ENCODE peak calls at places on chromosomes 13 and 19, in five cellular contexts. One of them, this sample, is unnamed. For H3K9me2, the result is how much of the 10 kb centered on the place peaks cover.

GRCh38 chr13:20461860-20462532 is 63.7 kb downstream of the CRYL1 start:
- DNase-seq in PC-3: no peak
- DNase-seq in HCT116: no peak
- DNase-seq in MM.1S: no peak
- DNase-seq in GM23338: peak
- DNase-seq in this sample: no peak

GRCh38 chr19:27652281-27652680 is 1560.7 kb downstream of the UQCRFS1 start:
- DNase-seq in PC-3: no peak
- DNase-seq in HCT116: no peak
- DNase-seq in MM.1S: no peak
- DNase-seq in GM23338: no peak
- DNase-seq in this sample: no peak

GRCh38 chr19:20661150-20661819 is at the start of gene ZNF626:
- DNase-seq in PC-3: peak
- DNase-seq in HCT116: no peak
- DNase-seq in MM.1S: peak
- DNase-seq in GM23338: peak
- DNase-seq in this sample: no peak

GRCh38 chr13:29143864-29144263 is 323.7 kb downstream of the MTUS2 start:
- DNase-seq in PC-3: no peak
- DNase-seq in HCT116: no peak
- DNase-seq in MM.1S: no peak
- DNase-seq in GM23338: no peak
- DNase-seq in this sample: no peak

GRCh38 chr19:54572696-54573311 is 786 bp upstream of the LILRA2 start:
- DNase-seq in PC-3: no peak
- DNase-seq in HCT116: no peak
- DNase-seq in MM.1S: no peak
- DNase-seq in GM23338: peak
- DNase-seq in this sample: no peak

GRCh38 chr19:18353378-18354005 is 13.1 kb downstream of the PGPEP1 start:
- DNase-seq in PC-3: no peak
- DNase-seq in HCT116: no peak
- DNase-seq in MM.1S: no peak
- DNase-seq in GM23338: no peak
- DNase-seq in this sample: no peak

GRCh38 chr13:109626386-109627171 is 159.8 kb downstream of the IRS2 start:
- DNase-seq in PC-3: no peak
- DNase-seq in HCT116: no peak
- DNase-seq in MM.1S: no peak
- DNase-seq in GM23338: no peak
- DNase-seq in this sample: no peak

GRCh38 chr13:74641586-74641985 is 507.4 kb upstream of the KLF12 start:
- DNase-seq in PC-3: peak
- DNase-seq in HCT116: no peak
- DNase-seq in MM.1S: no peak
- DNase-seq in GM23338: no peak
- DNase-seq in this sample: no peak

GRCh38 chr19:44600466-44600865 is 12.9 kb upstream of the IGSF23 start:
- DNase-seq in PC-3: no peak
- DNase-seq in HCT116: no peak
- DNase-seq in MM.1S: no peak
- DNase-seq in GM23338: no peak
- DNase-seq in this sample: no peak

GRCh38 chr13:77267362-77267761 is 59.5 kb downstream of the MYCBP2 start:
- DNase-seq in PC-3: no peak
- DNase-seq in HCT116: no peak
- DNase-seq in MM.1S: no peak
- DNase-seq in GM23338: no peak
- DNase-seq in this sample: no peak

GRCh38 chr19:58498316-58499020 is 13.3 kb downstream of the SLC27A5 start:
- DNase-seq in PC-3: no peak
- DNase-seq in HCT116: no peak
- DNase-seq in MM.1S: no peak
- DNase-seq in GM23338: no peak
- DNase-seq in this sample: no peak

GRCh38 chr19:7980168-7980567 is 25.3 kb downstream of the ELAVL1 start:
- DNase-seq in PC-3: no peak
- DNase-seq in HCT116: no peak
- DNase-seq in MM.1S: no peak
- DNase-seq in GM23338: no peak
- DNase-seq in this sample: no peak

GRCh38 chr19:7980635-7981121 is 24.8 kb downstream of the ELAVL1 start:
- DNase-seq in PC-3: no peak
- DNase-seq in HCT116: no peak
- DNase-seq in MM.1S: no peak
- DNase-seq in GM23338: no peak
- DNase-seq in this sample: no peak

GRCh38 chr19:7979011-7979410 is 26.4 kb downstream of the ELAVL1 start:
- DNase-seq in PC-3: no peak
- DNase-seq in HCT116: no peak
- DNase-seq in MM.1S: no peak
- DNase-seq in GM23338: no peak
- DNase-seq in this sample: no peak

GRCh38 chr19:7978196-7978825 is 27.1 kb downstream of the ELAVL1 start:
- DNase-seq in PC-3: peak
- DNase-seq in HCT116: no peak
- DNase-seq in MM.1S: no peak
- DNase-seq in GM23338: no peak
- DNase-seq in this sample: no peak

DNA sequence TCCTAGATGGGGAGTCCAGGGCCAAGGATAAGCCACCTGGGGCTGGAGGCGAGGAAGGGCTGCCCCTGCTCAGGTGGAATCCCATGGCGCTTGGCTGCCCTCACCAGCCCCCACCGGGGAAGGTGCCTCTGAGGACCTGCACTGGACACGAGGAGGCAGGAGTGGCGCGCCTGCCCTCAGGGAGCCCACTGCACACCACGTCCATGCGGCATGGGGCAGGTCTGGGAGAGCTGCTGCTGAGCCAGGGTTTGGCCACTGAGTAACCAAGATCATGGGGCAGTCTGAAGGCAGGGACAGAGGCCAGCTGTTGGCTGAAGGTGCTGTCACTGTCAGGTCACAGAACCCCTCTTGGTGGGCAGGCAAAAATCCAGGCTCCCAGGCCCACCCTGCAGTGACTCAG is 25.9 kb downstream of the ELAVL1 start:
- DNase-seq in PC-3: no peak
- DNase-seq in HCT116: no peak
- DNase-seq in MM.1S: no peak
- DNase-seq in GM23338: no peak
- DNase-seq in this sample: no peak
- H3K9me2 ChIP-seq in PC-3: under half
- H3K9me2 ChIP-seq in HCT116: under half
- H3K9me2 ChIP-seq in MM.1S: under half
- H3K9me2 ChIP-seq in GM23338: under half
- H3K9me2 ChIP-seq in this sample: under half

DNA sequence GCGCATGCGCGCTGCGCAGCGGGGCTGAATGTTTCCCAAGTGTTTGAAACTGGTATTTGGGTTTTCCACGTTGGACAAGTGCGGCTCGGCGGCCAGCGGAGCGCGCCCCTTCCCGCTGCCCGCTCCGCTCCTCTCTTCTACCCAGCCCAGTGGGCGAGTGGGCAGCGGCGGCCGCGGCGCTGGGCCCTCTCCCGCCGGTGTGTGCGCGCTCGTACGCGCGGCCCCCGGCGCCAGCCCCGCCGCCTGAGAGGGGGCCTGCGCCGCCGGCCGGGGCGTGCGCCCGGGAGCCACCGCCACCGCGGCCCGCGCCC is at the start of gene ING1:
- DNase-seq in PC-3: no peak
- DNase-seq in HCT116: no peak
- DNase-seq in MM.1S: no peak
- DNase-seq in GM23338: no peak
- DNase-seq in this sample: no peak
- H3K4me2 ChIP-seq in PC-3: peak
- H3K4me2 ChIP-seq in HCT116: peak
- H3K4me2 ChIP-seq in MM.1S: peak
- H3K4me2 ChIP-seq in GM23338: peak
- H3K4me2 ChIP-seq in this sample: peak

GRCh38 chr13:111210945-111211469 is 95.9 kb downstream of the ARHGEF7 start:
- DNase-seq in PC-3: no peak
- DNase-seq in HCT116: no peak
- DNase-seq in MM.1S: no peak
- DNase-seq in GM23338: no peak
- DNase-seq in this sample: no peak
- H3K9me2 ChIP-seq in PC-3: under half
- H3K9me2 ChIP-seq in HCT116: under half
- H3K9me2 ChIP-seq in MM.1S: under half
- H3K9me2 ChIP-seq in GM23338: under half
- H3K9me2 ChIP-seq in this sample: under half

DNA sequence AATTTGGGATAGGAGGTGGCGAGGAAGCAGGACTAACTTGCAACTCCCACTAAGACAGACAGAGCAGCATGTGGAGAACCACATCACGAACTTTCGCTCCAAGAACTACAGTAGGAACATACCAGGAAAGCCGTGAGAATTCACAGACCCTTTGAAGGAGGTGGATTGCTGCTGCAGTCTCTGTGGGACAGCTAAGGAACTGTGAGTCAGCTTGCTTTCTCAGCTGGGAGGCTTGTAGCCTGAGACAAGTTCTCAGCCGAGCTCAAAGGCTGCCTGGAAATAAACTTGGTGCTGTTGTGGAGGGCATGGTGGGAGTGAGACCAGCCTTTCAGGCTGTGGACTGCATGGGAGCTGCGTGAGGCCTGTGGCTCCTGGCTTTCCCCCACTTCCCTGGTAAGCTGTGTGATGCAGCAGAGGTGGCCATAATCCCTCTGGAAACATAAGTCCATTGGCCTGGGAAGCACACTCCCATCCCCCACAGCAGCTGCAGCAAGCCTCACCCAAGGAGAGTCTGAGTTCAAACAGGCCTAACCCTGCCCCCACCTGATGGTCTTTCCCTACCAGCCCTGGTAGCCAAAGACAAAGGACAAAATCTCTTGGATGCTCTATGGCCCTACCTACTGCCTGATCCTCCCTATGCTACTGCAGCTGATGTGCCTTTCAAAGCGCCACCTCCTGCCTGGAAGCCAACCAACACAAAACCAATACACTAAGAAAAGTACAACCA is 441.1 kb upstream of the HTR2A start:
- DNase-seq in PC-3: no peak
- DNase-seq in HCT116: no peak
- DNase-seq in MM.1S: no peak
- DNase-seq in GM23338: peak
- DNase-seq in this sample: no peak
- H3K4me2 ChIP-seq in PC-3: no peak
- H3K4me2 ChIP-seq in HCT116: no peak
- H3K4me2 ChIP-seq in MM.1S: no peak
- H3K4me2 ChIP-seq in GM23338: no peak
- H3K4me2 ChIP-seq in this sample: no peak

GRCh38 chr13:89407357-89407756 is 1736.2 kb downstream of the SLITRK5 start:
- DNase-seq in PC-3: peak
- DNase-seq in HCT116: no peak
- DNase-seq in MM.1S: no peak
- DNase-seq in GM23338: no peak
- DNase-seq in this sample: no peak
- H3K9me2 ChIP-seq in PC-3: under half
- H3K9me2 ChIP-seq in HCT116: under half
- H3K9me2 ChIP-seq in MM.1S: under half
- H3K9me2 ChIP-seq in GM23338: under half
- H3K9me2 ChIP-seq in this sample: under half

DNA sequence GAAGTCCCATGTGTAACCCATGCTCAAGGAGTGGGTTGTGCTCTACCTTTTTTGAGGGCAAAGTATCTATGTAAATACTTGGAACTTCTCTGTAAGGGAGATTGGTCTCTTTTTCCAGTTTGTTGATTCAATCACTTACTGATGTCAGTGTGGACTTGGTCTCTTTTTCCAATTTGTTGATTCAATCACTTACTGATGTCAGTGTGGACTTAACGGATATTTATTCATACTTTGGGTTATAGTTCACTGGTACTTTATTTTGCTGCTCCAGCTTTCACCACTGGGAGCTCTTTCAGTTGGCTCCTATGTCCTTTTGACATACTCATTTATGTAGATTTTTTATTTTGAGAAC is 36.4 kb downstream of the COG3 start:
- DNase-seq in PC-3: no peak
- DNase-seq in HCT116: no peak
- DNase-seq in MM.1S: no peak
- DNase-seq in GM23338: no peak
- DNase-seq in this sample: no peak
- H3K4me2 ChIP-seq in PC-3: peak
- H3K4me2 ChIP-seq in HCT116: peak
- H3K4me2 ChIP-seq in MM.1S: no peak
- H3K4me2 ChIP-seq in GM23338: no peak
- H3K4me2 ChIP-seq in this sample: no peak

DNA sequence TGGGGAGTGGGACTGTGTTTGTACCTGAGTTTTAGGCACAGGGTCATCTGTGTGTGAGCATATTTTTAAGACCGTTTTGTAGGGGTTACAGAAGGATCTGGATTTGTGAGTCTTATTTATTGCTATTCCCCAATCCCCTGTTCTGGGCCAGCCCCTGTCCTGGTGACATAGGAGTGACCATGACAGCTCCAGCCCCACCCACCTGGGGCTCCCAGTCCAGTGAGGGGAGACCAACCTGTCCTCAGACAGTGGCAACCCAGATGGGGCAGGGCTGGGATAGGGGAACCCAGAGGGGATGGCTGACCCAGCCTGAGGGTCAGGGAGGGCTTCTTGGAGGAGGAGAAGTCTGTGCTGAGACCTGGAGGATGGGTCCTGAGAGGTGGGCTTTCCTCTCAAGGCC is 10.7 kb downstream of the TMEM160 start:
- DNase-seq in PC-3: no peak
- DNase-seq in HCT116: no peak
- DNase-seq in MM.1S: no peak
- DNase-seq in GM23338: no peak
- DNase-seq in this sample: no peak
- H3K9me2 ChIP-seq in PC-3: under half
- H3K9me2 ChIP-seq in HCT116: under half
- H3K9me2 ChIP-seq in MM.1S: under half
- H3K9me2 ChIP-seq in GM23338: under half
- H3K9me2 ChIP-seq in this sample: under half

GRCh38 chr19:31255174-31255862 is 93.9 kb downstream of the TSHZ3 start:
- DNase-seq in PC-3: no peak
- DNase-seq in HCT116: no peak
- DNase-seq in MM.1S: no peak
- DNase-seq in GM23338: no peak
- DNase-seq in this sample: no peak

GRCh38 chr19:31255863-31256600 is 93.2 kb downstream of the TSHZ3 start:
- DNase-seq in PC-3: no peak
- DNase-seq in HCT116: no peak
- DNase-seq in MM.1S: no peak
- DNase-seq in GM23338: no peak
- DNase-seq in this sample: no peak

GRCh38 chr19:31254611-31255010 is 94.6 kb downstream of the TSHZ3 start:
- DNase-seq in PC-3: no peak
- DNase-seq in HCT116: no peak
- DNase-seq in MM.1S: no peak
- DNase-seq in GM23338: no peak
- DNase-seq in this sample: no peak

GRCh38 chr19:31252476-31252875 is 96.8 kb downstream of the TSHZ3 start:
- DNase-seq in PC-3: no peak
- DNase-seq in HCT116: no peak
- DNase-seq in MM.1S: no peak
- DNase-seq in GM23338: no peak
- DNase-seq in this sample: no peak

GRCh38 chr19:31253816-31254551 is 95.3 kb downstream of the TSHZ3 start:
- DNase-seq in PC-3: peak
- DNase-seq in HCT116: no peak
- DNase-seq in MM.1S: no peak
- DNase-seq in GM23338: no peak
- DNase-seq in this sample: no peak
- H3K4me2 ChIP-seq in PC-3: no peak
- H3K4me2 ChIP-seq in HCT116: no peak
- H3K4me2 ChIP-seq in MM.1S: no peak
- H3K4me2 ChIP-seq in GM23338: no peak
- H3K4me2 ChIP-seq in this sample: no peak

This sample was measured in Karpas-422.